ENCODE peak calls at places on chromosomes 3 and 15, in ten cellular contexts. U, C, K, T, Y, S, B, H, V and I are unnamed samples.

GRCh38 chr15:64749999-64750657 is 25.3 kb downstream of the RBPMS2 start:
- DNase-seq in U (no peak), C (no peak), K (peak), T (no peak), Y (no peak), S (no peak), B (no peak), H (no peak), V (no peak), I (no peak)

GRCh38 chr3:46947981-46948791 is 28.4 kb downstream of the CCDC12 start:
- DNase-seq in U (peak), C (no peak), K (peak), T (peak), Y (peak), S (peak), B (peak), H (peak), V (peak), I (no peak)

GRCh38 chr3:190497809-190498208 is 16.1 kb upstream of the IL1RAP start:
- DNase-seq in U (no peak), C (no peak), K (peak), T (no peak), Y (no peak), S (no peak), B (no peak), H (no peak), V (no peak), I (no peak)

GRCh38 chr15:32100286-32100685 is 70.0 kb downstream of the CHRNA7 start:
- DNase-seq in U (no peak), C (no peak), K (no peak), T (no peak), Y (no peak), S (no peak), B (no peak), H (no peak), V (no peak), I (no peak)

GRCh38 chr3:160641675-160642330 is 35.2 kb upstream of the ARL14 start:
- DNase-seq in U (no peak), C (no peak), K (peak), T (no peak), Y (no peak), S (no peak), B (no peak), H (no peak), V (no peak), I (no peak)

GRCh38 chr15:25710184-25710583 is 152.9 kb downstream of the ATP10A start:
- DNase-seq in U (peak), C (no peak), K (peak), T (peak), Y (peak), S (peak), B (peak), H (peak), V (peak), I (no peak)

GRCh38 chr3:104031598-104031997 is 1335.1 kb upstream of the ALCAM start:
- DNase-seq in U (no peak), C (no peak), K (no peak), T (no peak), Y (no peak), S (no peak), B (no peak), H (no peak), V (no peak), I (no peak)

GRCh38 chr3:52397676-52398399 is 47.1 kb downstream of the SEMA3G start:
- DNase-seq in U (no peak), C (no peak), K (no peak), T (no peak), Y (no peak), S (no peak), B (no peak), H (no peak), V (no peak), I (no peak)

GRCh38 chr15:61064653-61065052 is 164.4 kb downstream of the RORA start:
- DNase-seq in U (no peak), C (no peak), K (peak), T (no peak), Y (no peak), S (no peak), B (no peak), H (no peak), V (no peak), I (no peak)

GRCh38 chr15:92889390-92890113 is 10.6 kb upstream of the CHD2 start:
- DNase-seq in U (no peak), C (no peak), K (peak), T (no peak), Y (peak), S (no peak), B (no peak), H (no peak), V (no peak), I (no peak)

GRCh38 chr3:69012836-69013255 is 638 bp downstream of the EOGT start:
- DNase-seq in U (peak), C (peak), K (peak), T (peak), Y (peak), S (peak), B (no peak), H (peak), V (no peak), I (no peak)

GRCh38 chr15:94105760-94106159 is 125.6 kb upstream of the MCTP2 start:
- DNase-seq in U (peak), C (no peak), K (no peak), T (no peak), Y (no peak), S (peak), B (no peak), H (no peak), V (no peak), I (no peak)

GRCh38 chr15:89785771-89786135 is 9.6 kb downstream of the MESP2 start:
- DNase-seq in U (no peak), C (no peak), K (peak), T (no peak), Y (no peak), S (no peak), B (no peak), H (no peak), V (no peak), I (no peak)

GRCh38 chr3:177538064-177538742 is 340.9 kb upstream of the TBL1XR1 start:
- DNase-seq in U (no peak), C (no peak), K (peak), T (no peak), Y (no peak), S (no peak), B (no peak), H (no peak), V (no peak), I (no peak)

GRCh38 chr3:151445283-151446001 is 15.4 kb downstream of the IGSF10 start:
- DNase-seq in U (no peak), C (peak), K (peak), T (no peak), Y (no peak), S (no peak), B (no peak), H (no peak), V (no peak), I (no peak)

GRCh38 chr15:64460737-64461576 is 579 bp downstream of the ZNF609 start:
- DNase-seq in U (peak), C (peak), K (peak), T (peak), Y (peak), S (peak), B (peak), H (peak), V (peak), I (peak)

GRCh38 chr15:96837241-96837970 is 506.9 kb downstream of the NR2F2 start:
- DNase-seq in U (no peak), C (no peak), K (no peak), T (no peak), Y (no peak), S (no peak), B (no peak), H (no peak), V (no peak), I (no peak)

GRCh38 chr3:129794319-129795201 is 99.0 kb downstream of the TMCC1 start:
- DNase-seq in U (peak), C (peak), K (peak), T (peak), Y (no peak), S (peak), B (no peak), H (peak), V (peak), I (no peak)

GRCh38 chr3:10901293-10902010 is 85.4 kb downstream of the SLC6A11 start:
- DNase-seq in U (no peak), C (no peak), K (no peak), T (no peak), Y (no peak), S (no peak), B (no peak), H (no peak), V (no peak), I (no peak)

GRCh38 chr3:195411831-195412230 is 31.0 kb downstream of the ACAP2 start:
- DNase-seq in U (no peak), C (no peak), K (peak), T (no peak), Y (no peak), S (no peak), B (no peak), H (no peak), V (no peak), I (no peak)

GRCh38 chr3:101240719-101241118 is 79.7 kb downstream of the IMPG2 start:
- DNase-seq in U (no peak), C (no peak), K (no peak), T (no peak), Y (no peak), S (no peak), B (no peak), H (no peak), V (no peak), I (no peak)

GRCh38 chr3:153210660-153211059 is 48.6 kb downstream of the RAP2B start:
- DNase-seq in U (no peak), C (no peak), K (peak), T (no peak), Y (no peak), S (no peak), B (no peak), H (no peak), V (no peak), I (no peak)

GRCh38 chr3:12798559-12799179 is 2.2 kb downstream of the CAND2 start:
- DNase-seq in U (no peak), C (no peak), K (no peak), T (no peak), Y (no peak), S (no peak), B (no peak), H (no peak), V (no peak), I (no peak)

GRCh38 chr15:100968043-100968966 is 49.1 kb downstream of the LRRK1 start:
- DNase-seq in U (no peak), C (no peak), K (peak), T (no peak), Y (no peak), S (no peak), B (no peak), H (no peak), V (no peak), I (no peak)

GRCh38 chr3:190088890-190089289 is 31.8 kb downstream of the P3H2 start:
- DNase-seq in U (no peak), C (no peak), K (peak), T (no peak), Y (no peak), S (no peak), B (no peak), H (no peak), V (no peak), I (no peak)

GRCh38 chr15:50077655-50078054 is 41.4 kb downstream of the ATP8B4 start:
- DNase-seq in U (no peak), C (no peak), K (no peak), T (no peak), Y (no peak), S (no peak), B (no peak), H (no peak), V (no peak), I (no peak)

GRCh38 chr15:70030851-70031645 is 66.7 kb downstream of the TLE3 start:
- DNase-seq in U (no peak), C (no peak), K (no peak), T (no peak), Y (no peak), S (no peak), B (no peak), H (no peak), V (no peak), I (no peak)

GRCh38 chr15:67863442-67863987 is 23.7 kb upstream of the RNU6-1 start:
- DNase-seq in U (peak), C (peak), K (peak), T (peak), Y (peak), S (peak), B (peak), H (peak), V (peak), I (peak)
- H3K27ac ChIP-seq in U (peak), C (no peak), K (no peak), T (no peak), Y (no peak), S (peak), B (no peak), H (peak), V (no peak), I (no peak)

DNA sequence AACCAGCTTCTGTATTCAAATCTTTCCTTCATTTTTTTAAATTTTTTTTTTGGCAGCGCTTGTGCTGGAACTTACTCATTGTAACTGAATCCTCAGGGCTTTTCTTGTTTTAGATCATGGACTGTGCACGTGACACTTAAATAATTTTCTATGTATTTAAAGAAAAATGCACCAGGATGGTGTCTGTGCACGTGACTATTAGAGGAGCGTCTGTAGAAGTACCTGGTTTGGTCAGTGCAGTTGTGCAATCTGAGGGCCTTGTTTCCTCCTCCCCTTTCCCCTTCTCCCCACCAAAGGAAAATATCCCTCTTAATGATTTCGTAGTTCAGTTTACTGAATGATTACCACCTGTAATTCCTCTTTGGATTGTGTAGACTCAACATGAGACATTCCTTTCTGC is 31.3 kb downstream of the EDEM1 start:
- DNase-seq in U (no peak), C (no peak), K (no peak), T (no peak), Y (no peak), S (no peak), B (no peak), H (no peak), V (no peak), I (no peak)
- H3K27ac ChIP-seq in U (no peak), C (no peak), K (no peak), T (no peak), Y (no peak), S (no peak), B (no peak), H (no peak), V (no peak), I (peak)

GRCh38 chr3:132606085-132606484 is 9.0 kb downstream of the ACKR4 start:
- DNase-seq in U (no peak), C (no peak), K (peak), T (no peak), Y (no peak), S (no peak), B (no peak), H (no peak), V (no peak), I (peak)
- H3K27ac ChIP-seq in U (no peak), C (peak), K (peak), T (no peak), Y (no peak), S (no peak), B (no peak), H (no peak), V (no peak), I (no peak)

DNA sequence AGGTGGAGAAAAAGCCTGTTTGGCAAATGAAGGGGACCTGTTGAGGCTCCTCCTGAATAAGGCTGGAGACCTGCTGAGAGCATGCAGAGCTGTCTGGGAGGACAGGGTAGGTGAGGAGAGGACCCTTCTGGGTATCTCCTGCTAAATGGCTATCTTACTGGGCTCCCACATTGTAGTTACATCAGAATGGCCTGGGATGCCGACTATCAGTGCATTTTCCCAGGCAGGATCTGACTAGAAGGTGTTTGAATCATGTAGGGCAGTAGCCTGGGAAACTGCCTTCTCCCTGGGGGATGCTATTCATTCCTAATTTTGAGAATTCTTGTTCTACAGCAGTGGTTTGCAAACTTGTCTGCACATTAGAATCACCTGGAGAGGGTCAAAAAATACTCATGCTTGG is 631 bp downstream of the AGBL1 start:
- DNase-seq in U (no peak), C (no peak), K (no peak), T (no peak), Y (no peak), S (no peak), B (no peak), H (no peak), V (no peak), I (no peak)
- H3K27ac ChIP-seq in U (no peak), C (no peak), K (no peak), T (no peak), Y (no peak), S (no peak), B (no peak), H (no peak), V (no peak), I (no peak)

GRCh38 chr3:157444789-157445188 is 8.1 kb downstream of the PTX3 start:
- DNase-seq in U (no peak), C (no peak), K (peak), T (no peak), Y (no peak), S (no peak), B (no peak), H (no peak), V (no peak), I (no peak)
- H3K27ac ChIP-seq in U (no peak), C (no peak), K (no peak), T (no peak), Y (no peak), S (no peak), B (no peak), H (no peak), V (no peak), I (no peak)

DNA sequence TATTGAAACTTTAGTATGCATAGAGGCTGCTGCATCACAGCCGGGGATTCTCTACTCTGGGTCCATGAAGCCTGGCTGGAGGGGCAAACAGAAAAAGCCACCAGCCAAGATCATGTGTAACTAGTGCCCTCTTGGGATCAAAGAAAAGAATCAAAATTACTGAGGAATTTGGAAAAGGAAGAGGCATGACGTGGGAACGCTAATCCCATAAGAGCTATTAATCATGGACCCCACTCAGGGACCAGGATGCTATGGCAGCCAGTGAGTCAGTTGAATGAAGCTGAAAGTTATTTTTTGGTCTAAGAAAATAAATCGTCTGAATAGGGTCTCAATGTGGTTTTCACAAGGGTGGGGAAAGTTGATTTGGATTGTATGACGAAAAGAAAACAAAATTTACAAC is 1165.1 kb downstream of the ROBO2 start:
- DNase-seq in U (peak), C (peak), K (peak), T (no peak), Y (no peak), S (peak), B (no peak), H (no peak), V (no peak), I (peak)
- H3K27ac ChIP-seq in U (no peak), C (peak), K (no peak), T (no peak), Y (no peak), S (no peak), B (no peak), H (no peak), V (no peak), I (no peak)

GRCh38 chr15:29345549-29346525 is 76.2 kb upstream of the NSMCE3 start:
- DNase-seq in U (no peak), C (no peak), K (no peak), T (no peak), Y (no peak), S (no peak), B (no peak), H (no peak), V (no peak), I (no peak)

GRCh38 chr15:29343229-29343628 is 73.6 kb upstream of the NSMCE3 start:
- DNase-seq in U (no peak), C (no peak), K (no peak), T (no peak), Y (no peak), S (no peak), B (no peak), H (no peak), V (no peak), I (no peak)

GRCh38 chr15:29346998-29347397 is 77.4 kb upstream of the NSMCE3 start:
- DNase-seq in U (no peak), C (no peak), K (no peak), T (no peak), Y (no peak), S (no peak), B (no peak), H (no peak), V (no peak), I (no peak)

GRCh38 chr15:29344474-29344873 is 74.9 kb upstream of the NSMCE3 start:
- DNase-seq in U (no peak), C (no peak), K (no peak), T (no peak), Y (no peak), S (no peak), B (no peak), H (no peak), V (no peak), I (no peak)

DNA sequence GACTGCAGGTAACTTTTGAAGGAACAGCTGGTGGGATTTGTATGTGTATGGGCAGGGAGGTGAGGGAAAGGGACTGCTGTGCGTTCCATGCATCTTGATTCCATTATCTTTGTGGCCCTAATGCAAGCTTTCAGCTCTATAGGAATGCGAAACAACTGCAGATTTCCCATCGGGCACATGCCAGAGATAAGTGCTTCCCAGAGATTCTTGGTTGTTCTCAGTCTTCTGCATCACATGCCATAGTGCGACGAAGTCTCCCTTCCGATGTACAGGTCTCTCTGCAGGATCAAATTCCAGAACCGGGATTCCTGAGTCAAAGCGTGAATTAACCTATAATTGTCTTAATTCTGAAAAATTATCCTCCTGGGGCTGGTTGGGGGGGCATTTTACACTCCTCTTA is 72.6 kb upstream of the NSMCE3 start:
- DNase-seq in U (no peak), C (no peak), K (no peak), T (no peak), Y (no peak), S (no peak), B (no peak), H (no peak), V (no peak), I (no peak)
- H3K27ac ChIP-seq in U (no peak), C (no peak), K (no peak), T (no peak), Y (no peak), S (no peak), B (no peak), H (no peak), V (no peak), I (no peak)

DNA sequence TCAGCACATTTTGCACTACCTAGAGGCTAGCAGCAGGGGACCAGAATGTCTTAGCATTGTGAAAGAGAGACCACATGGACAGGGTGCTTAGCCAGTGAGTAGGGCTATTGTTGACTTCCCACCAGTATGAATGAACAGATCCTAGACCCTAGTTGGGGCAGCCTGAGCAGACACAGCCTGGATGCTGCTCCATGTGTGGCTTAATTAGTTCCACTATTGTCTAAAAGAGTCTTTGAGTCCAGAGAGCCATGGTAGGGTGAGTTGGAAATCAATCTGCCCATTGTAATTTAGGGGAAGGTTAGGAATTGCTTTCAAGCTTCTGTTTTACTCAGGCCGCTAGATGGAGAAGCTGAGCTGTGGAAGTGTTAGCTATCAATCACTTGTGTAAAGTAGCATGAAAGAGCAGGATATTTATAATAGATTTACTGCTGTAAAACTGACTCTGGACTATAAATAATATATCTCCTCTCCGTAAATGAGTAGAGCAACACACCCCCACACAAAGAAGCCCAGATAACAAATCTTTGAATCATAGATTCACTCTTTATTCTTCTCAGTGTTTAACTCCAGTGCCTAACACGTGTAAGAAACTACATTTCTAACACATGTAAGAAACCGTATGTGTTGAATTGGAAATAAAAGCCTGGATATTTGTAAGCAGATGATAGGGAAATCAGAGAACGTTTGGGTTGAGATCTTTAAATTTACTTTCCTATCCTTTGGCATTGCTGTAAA is 4.1 kb upstream of the GCSAM start:
- DNase-seq in U (peak), C (no peak), K (peak), T (no peak), Y (peak), S (peak), B (peak), H (peak), V (peak), I (no peak)
- H3K27ac ChIP-seq in U (no peak), C (no peak), K (no peak), T (no peak), Y (no peak), S (no peak), B (no peak), H (no peak), V (no peak), I (no peak)